ENCODE peak calls at places on chromosome 19, in seven cellular contexts. K is A549; A is heart right ventricle; H is thoracic aorta; T is naive thymus-derived CD4-positive, alpha-beta T cell; F is left lung; B is neural progenitor cell. C is an unnamed sample.

GRCh38 chr19:48292798-48293197 is 22.9 kb downstream of the ZNF114 start:
- DNase-seq in K (peak), A (no peak), H (no peak), T (no peak), F (no peak), B (no peak), C (no peak)

GRCh38 chr19:4379383-4380253 is 20.7 kb downstream of the SH3GL1 start:
- DNase-seq in K (peak), A (no peak), H (no peak), T (no peak), F (peak), B (no peak), C (no peak)

GRCh38 chr19:31838163-31838798 is 489.0 kb upstream of the TSHZ3 start:
- DNase-seq in K (no peak), A (no peak), H (no peak), T (no peak), F (no peak), B (peak), C (peak)

GRCh38 chr19:8361921-8362793 is 1.8 kb upstream of the ANGPTL4 start:
- DNase-seq in K (peak), A (peak), H (peak), T (no peak), F (peak), B (no peak), C (peak)

GRCh38 chr19:49746206-49746958 is 16.7 kb downstream of the TSKS start:
- DNase-seq in K (peak), A (peak), H (no peak), T (peak), F (peak), B (peak), C (no peak)

GRCh38 chr19:51503891-51504290 is 2.3 kb upstream of the SIGLEC12 start:
- DNase-seq in K (no peak), A (no peak), H (no peak), T (no peak), F (no peak), B (no peak), C (no peak)

GRCh38 chr19:38596057-38596981 is 21.4 kb downstream of the MAP4K1 start:
- DNase-seq in K (peak), A (no peak), H (no peak), T (no peak), F (peak), B (peak), C (no peak)

GRCh38 chr19:55484571-55485438 is at the start of gene NAT14:
- DNase-seq in K (peak), A (peak), H (no peak), T (peak), F (no peak), B (peak), C (no peak)

GRCh38 chr19:39843919-39844793 is 2.0 kb downstream of the FBL start:
- DNase-seq in K (peak), A (no peak), H (no peak), T (peak), F (no peak), B (peak), C (no peak)

GRCh38 chr19:41431426-41432386 is 4.5 kb upstream of the B3GNT8 start:
- DNase-seq in K (peak), A (peak), H (no peak), T (no peak), F (no peak), B (no peak), C (no peak)

GRCh38 chr19:40410030-40410389 is 3.2 kb downstream of the PRX start:
- DNase-seq in K (no peak), A (no peak), H (no peak), T (no peak), F (no peak), B (peak), C (no peak)

GRCh38 chr19:13122980-13123957 is 5.2 kb downstream of the NACC1 start:
- DNase-seq in K (no peak), A (no peak), H (no peak), T (no peak), F (no peak), B (no peak), C (no peak)

GRCh38 chr19:49339364-49340068 is 4.3 kb downstream of the CD37 start:
- DNase-seq in K (no peak), A (peak), H (peak), T (no peak), F (peak), B (peak), C (peak)

GRCh38 chr19:13781547-13781946 is 7.3 kb downstream of the C19orf53 start:
- DNase-seq in K (no peak), A (peak), H (peak), T (no peak), F (peak), B (peak), C (peak)

GRCh38 chr19:42135836-42136235 is 3.6 kb upstream of the POU2F2 start:
- DNase-seq in K (no peak), A (no peak), H (no peak), T (no peak), F (no peak), B (no peak), C (no peak)

GRCh38 chr19:33216198-33216830 is 9.3 kb downstream of the SLC7A10 start:
- DNase-seq in K (no peak), A (no peak), H (no peak), T (no peak), F (no peak), B (no peak), C (no peak)

GRCh38 chr19:5193192-5193591 is 147.4 kb downstream of the PTPRS start:
- DNase-seq in K (no peak), A (no peak), H (no peak), T (no peak), F (no peak), B (peak), C (no peak)

GRCh38 chr19:54364775-54365257 is at the start of gene LAIR1:
- DNase-seq in K (no peak), A (peak), H (no peak), T (peak), F (peak), B (no peak), C (no peak)

GRCh38 chr19:39465956-39466747 is 14.5 kb upstream of the TIMM50 start:
- DNase-seq in K (no peak), A (no peak), H (no peak), T (no peak), F (no peak), B (no peak), C (no peak)

GRCh38 chr19:37936166-37936565 is 29.2 kb downstream of the SIPA1L3 start:
- DNase-seq in K (peak), A (no peak), H (no peak), T (no peak), F (peak), B (no peak), C (no peak)

GRCh38 chr19:36514012-36514612 is 14.0 kb downstream of the ZNF260 start:
- DNase-seq in K (peak), A (no peak), H (no peak), T (no peak), F (no peak), B (no peak), C (no peak)

GRCh38 chr19:55366790-55367189 is 3.5 kb downstream of the IL11 start:
- DNase-seq in K (no peak), A (no peak), H (no peak), T (no peak), F (no peak), B (no peak), C (no peak)

GRCh38 chr19:13861714-13862531 is 15.0 kb upstream of the NANOS3 start:
- DNase-seq in K (peak), A (peak), H (peak), T (peak), F (peak), B (peak), C (peak)

GRCh38 chr19:39428309-39429112 is 7.2 kb downstream of the RPS16 start:
- DNase-seq in K (peak), A (peak), H (no peak), T (no peak), F (peak), B (peak), C (no peak)

GRCh38 chr19:40594657-40595077 is 6.5 kb upstream of the LTBP4 start:
- DNase-seq in K (peak), A (no peak), H (no peak), T (no peak), F (no peak), B (no peak), C (no peak)

GRCh38 chr19:14440049-14440448 is 6.9 kb downstream of the PKN1 start:
- DNase-seq in K (no peak), A (peak), H (no peak), T (peak), F (peak), B (no peak), C (peak)

GRCh38 chr19:42657551-42657950 is 62.8 kb upstream of the CEACAM8 start:
- DNase-seq in K (no peak), A (no peak), H (no peak), T (no peak), F (no peak), B (no peak), C (no peak)

GRCh38 chr19:32652893-32653625 is 21.9 kb downstream of the ANKRD27 start:
- DNase-seq in K (no peak), A (peak), H (no peak), T (no peak), F (peak), B (no peak), C (no peak)

GRCh38 chr19:30228726-30229523 is 143.3 kb upstream of the ZNF536 start:
- DNase-seq in K (peak), A (no peak), H (no peak), T (no peak), F (no peak), B (peak), C (peak)

GRCh38 chr19:55537741-55538111 is 793 bp upstream of the SBK2 start:
- DNase-seq in K (peak), A (no peak), H (no peak), T (no peak), F (no peak), B (peak), C (no peak)

GRCh38 chr19:41851456-41851855 is 6.6 kb downstream of the DMRTC2 start:
- DNase-seq in K (no peak), A (no peak), H (no peak), T (no peak), F (no peak), B (no peak), C (no peak)

GRCh38 chr19:1278074-1278473 is 2.7 kb downstream of the FAM174C start:
- DNase-seq in K (no peak), A (no peak), H (no peak), T (no peak), F (no peak), B (no peak), C (no peak)

GRCh38 chr19:1275260-1275975 is at the start of gene FAM174C:
- DNase-seq in K (peak), A (peak), H (no peak), T (peak), F (peak), B (peak), C (peak)

GRCh38 chr19:1275976-1276619 is 768 bp downstream of the FAM174C start:
- DNase-seq in K (no peak), A (no peak), H (no peak), T (no peak), F (no peak), B (no peak), C (no peak)

GRCh38 chr19:1276620-1277007 is 1.3 kb downstream of the FAM174C start:
- DNase-seq in K (no peak), A (no peak), H (no peak), T (peak), F (no peak), B (no peak), C (no peak)

DNA sequence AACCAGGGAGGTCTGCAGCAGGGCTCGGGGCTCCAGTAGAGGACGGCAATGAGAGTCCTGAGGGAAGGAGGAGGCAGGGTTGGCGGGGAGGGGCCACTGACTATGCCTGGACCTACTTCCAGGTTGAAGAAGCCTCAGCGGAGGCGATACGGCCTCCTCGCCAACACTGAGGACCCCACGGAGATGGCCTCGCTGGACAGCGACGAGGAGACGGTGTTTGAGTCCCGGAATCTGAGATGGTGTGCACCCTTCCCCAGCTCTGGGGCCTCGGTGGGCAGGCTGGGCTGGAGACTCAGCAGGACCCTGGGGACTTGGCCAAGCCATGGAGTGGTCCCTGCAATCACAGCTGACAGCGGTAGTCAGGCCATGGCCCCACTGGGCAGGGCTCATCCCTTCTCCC is 1.7 kb downstream of the FAM174C start:
- DNase-seq in K (no peak), A (peak), H (no peak), T (no peak), F (no peak), B (no peak), C (no peak)
- H3K27ac ChIP-seq in K (peak), A (no peak), H (no peak), T (peak), F (no peak), B (no peak), C (no peak)

DNA sequence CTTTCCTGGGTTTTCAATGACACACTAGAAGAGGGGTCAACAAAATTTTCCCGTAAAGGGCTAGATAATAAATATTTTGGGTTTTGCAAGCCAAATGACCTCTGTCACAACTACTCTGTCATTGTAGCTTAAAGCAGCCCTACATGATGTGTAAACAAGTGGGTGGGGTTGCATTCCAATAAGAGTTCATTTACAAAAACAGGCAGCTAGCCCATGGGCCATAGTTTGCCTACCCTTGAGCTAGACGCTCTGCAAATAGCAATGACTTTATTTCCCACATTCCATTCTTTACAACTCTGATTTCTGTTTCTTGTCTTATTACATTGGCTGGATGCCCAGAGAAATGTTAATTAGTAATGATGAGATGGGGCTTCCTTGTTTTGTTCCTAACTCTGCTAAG is 76.0 kb downstream of the ZNF557 start:
- DNase-seq in K (peak), A (no peak), H (no peak), T (no peak), F (no peak), B (no peak), C (no peak)
- H3K27ac ChIP-seq in K (no peak), A (no peak), H (no peak), T (no peak), F (no peak), B (no peak), C (no peak)

GRCh38 chr19:9883231-9883758 is 48.2 kb downstream of the PIN1 start:
- DNase-seq in K (no peak), A (no peak), H (no peak), T (no peak), F (no peak), B (peak), C (no peak)
- H3K27ac ChIP-seq in K (no peak), A (no peak), H (no peak), T (no peak), F (no peak), B (peak), C (no peak)

DNA sequence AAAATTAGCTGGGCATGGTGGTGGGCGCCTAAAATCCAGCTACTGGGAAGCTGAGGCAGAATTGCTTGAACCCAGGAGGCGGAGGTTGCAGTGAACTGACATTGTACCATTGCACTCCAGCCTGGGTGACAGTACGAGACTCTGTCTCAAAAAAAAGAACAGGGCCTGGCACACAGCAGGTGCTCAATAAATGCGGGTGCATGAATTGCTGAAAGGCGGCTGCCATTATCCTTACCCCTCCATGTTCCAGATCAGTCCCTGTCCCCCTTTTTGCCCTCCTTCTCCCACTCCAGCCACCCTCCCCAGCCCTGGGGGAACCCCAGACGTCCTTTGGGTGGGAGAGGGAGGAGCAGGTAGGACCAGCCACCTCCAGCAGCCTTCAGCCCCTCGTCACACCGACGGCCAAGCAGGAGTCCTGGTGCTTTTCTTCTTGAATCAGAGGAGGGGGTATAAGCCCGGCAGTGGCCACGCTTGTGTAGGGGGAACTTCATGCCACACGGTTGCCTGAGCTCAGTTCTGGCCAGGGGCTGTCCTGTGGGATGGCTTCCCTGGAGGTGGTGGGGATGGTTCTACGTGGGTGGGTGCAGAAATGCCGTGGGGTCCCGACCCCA is 20.4 kb upstream of the NFIC start:
- DNase-seq in K (no peak), A (no peak), H (no peak), T (no peak), F (no peak), B (no peak), C (no peak)
- H3K27ac ChIP-seq in K (peak), A (peak), H (peak), T (no peak), F (peak), B (no peak), C (peak)

DNA sequence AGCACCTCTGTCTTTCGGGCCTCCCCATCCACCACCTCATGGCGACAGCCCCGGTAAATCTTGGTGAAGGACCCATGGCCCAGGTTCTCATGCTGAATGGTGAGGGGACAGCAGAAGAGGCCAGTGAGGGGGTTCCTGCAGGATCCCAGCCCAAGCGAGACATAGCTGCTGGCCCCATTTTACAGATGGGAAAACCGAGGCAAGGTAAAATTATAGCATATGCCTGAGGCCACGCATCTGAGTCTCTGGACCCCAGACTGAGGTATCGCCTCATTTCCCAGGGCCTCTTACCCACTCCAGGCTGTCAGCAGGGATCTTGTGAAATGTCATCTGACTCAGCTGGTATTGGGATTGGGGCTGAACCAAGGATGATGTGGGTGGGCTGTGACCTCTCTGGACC is 9.8 kb downstream of the JAK3 start:
- DNase-seq in K (no peak), A (no peak), H (no peak), T (no peak), F (no peak), B (no peak), C (no peak)
- H3K27ac ChIP-seq in K (no peak), A (no peak), H (no peak), T (peak), F (no peak), B (no peak), C (no peak)

DNA sequence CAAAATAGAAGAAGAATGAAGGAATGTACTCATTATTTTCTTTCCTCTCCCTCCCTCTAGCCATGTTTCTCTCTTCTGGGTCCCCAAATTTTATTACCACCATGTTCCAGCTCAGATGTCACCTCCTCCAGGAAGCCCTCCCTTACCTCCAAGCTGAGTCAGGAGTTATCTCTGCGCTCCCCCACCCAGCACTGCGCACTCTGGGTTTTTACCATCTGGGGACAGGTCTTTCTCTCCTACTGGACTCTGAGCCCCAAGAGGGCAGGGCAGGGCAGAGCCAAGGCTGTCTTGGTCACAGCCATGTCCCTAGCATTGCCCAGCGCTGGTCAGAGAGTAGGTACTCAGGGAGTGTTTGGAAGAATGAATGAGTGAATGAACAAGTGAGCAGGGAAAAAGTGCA is 2.9 kb downstream of the GNG8 start:
- DNase-seq in K (no peak), A (no peak), H (no peak), T (no peak), F (no peak), B (no peak), C (no peak)
- H3K27ac ChIP-seq in K (no peak), A (no peak), H (no peak), T (peak), F (no peak), B (no peak), C (peak)

DNA sequence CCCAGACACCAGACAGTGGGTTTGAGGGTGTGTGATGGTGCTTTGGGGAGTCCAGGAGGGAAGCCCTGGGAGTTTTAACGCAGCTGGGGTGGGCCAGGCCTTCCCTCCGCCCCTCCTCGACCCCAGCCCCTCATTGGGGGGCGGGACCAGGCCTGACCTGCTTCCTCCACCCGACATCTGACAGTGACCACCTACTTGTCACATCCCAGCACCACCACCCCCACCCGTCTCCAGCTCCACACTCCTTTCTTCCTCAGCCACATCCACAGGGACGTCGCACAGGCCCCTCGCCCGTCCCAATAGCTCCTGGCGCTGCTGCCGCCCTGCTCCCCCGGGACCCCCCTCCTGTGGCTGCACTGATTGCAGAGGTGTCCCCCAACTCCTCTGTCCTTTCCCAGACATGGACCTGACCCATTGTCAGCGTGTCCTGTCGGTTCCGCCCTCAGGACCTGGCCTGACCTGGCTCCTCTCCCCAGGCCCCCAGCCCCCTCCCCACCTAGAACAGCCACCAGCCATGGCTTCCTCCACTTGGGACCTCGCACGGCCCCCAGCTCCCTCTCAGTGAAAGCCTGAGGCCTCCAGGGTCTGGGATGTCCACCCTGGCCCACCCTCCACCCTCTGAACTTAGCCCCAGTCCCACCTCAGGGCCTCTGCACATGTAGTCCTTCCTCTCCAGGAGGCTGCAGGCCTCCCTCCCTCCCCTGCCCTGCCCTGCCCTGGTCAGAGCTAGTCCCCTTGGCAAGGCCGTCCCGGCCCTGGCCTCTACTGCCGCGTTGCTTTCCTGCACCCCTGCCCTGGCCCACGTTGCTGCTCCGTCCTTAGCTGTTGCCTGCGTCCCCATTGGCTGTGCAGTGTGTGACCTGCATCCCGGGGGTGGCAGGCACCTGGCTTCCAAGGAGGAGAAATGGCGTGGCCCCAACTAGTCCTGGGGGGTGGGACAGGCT is 30.4 kb downstream of the COMP start:
- DNase-seq in K (no peak), A (no peak), H (no peak), T (no peak), F (no peak), B (no peak), C (no peak)
- H3K27ac ChIP-seq in K (no peak), A (no peak), H (no peak), T (no peak), F (no peak), B (no peak), C (no peak)

C was measured in substantia nigra.